ENCODE peak calls at places on chromosomes 13 and 19, in seven cellular contexts. Z is OCI-LY7, R is aorta, S is endothelial cell of umbilical vein, A is A673, L is cardiac muscle cell, O is heart left ventricle. C is an unnamed sample.

GRCh38 chr19:43707158-43707712 is 8.6 kb upstream of the IRGC start:
- DNase-seq in Z (no peak), S (no peak), L (no peak), A (no peak), O (no peak), R (no peak), C (no peak)

GRCh38 chr19:19749332-19750130 is 16.6 kb upstream of the ZNF14 start:
- DNase-seq in A (no peak), L (no peak), R (peak; percentile 61), O (no peak), S (no peak), Z (no peak), C (no peak)

GRCh38 chr19:41302624-41303351 is 7.2 kb upstream of the CCDC97 start:
- DNase-seq in L (no peak), O (no peak), S (no peak), R (peak; percentile 77), A (no peak), Z (no peak), C (peak; percentile 73)

GRCh38 chr13:96963786-96964475 is 30.3 kb downstream of the OXGR1 start:
- DNase-seq in O (no peak), Z (no peak), A (no peak), L (no peak), R (no peak), S (no peak), C (no peak)

GRCh38 chr13:74325106-74325505 is 190.9 kb upstream of the KLF12 start:
- DNase-seq in O (peak; percentile 39), L (peak; percentile 88), A (peak; percentile 18), R (no peak), Z (no peak), S (peak; percentile 59), C (peak; percentile 50)

GRCh38 chr19:4374451-4375163 is 25.7 kb downstream of the SH3GL1 start:
- DNase-seq in L (peak; percentile 84), S (peak; percentile 67), Z (no peak), A (no peak), O (peak; percentile 55), R (peak; percentile 96), C (peak; percentile 94)

GRCh38 chr19:35704218-35704617 is at the start of gene ZBTB32:
- DNase-seq in O (no peak), S (peak; percentile 76), Z (no peak), A (peak; percentile 76), R (no peak), L (peak; percentile 69), C (peak; percentile 61)

GRCh38 chr13:27168086-27168485 is 3.5 kb downstream of the USP12 start:
- DNase-seq in Z (no peak), L (no peak), R (no peak), S (peak; percentile 49), O (no peak), A (no peak), C (peak; percentile 62)

GRCh38 chr19:1577090-1577928 is 9.2 kb upstream of the MEX3D start:
- DNase-seq in O (no peak), S (no peak), L (no peak), A (no peak), Z (no peak), R (no peak), C (no peak)

GRCh38 chr19:19402656-19403372 is 2.7 kb upstream of the GATAD2A start:
- DNase-seq in S (no peak), R (no peak), O (no peak), L (peak; percentile 68), A (no peak), Z (no peak), C (no peak)

GRCh38 chr13:108561152-108561551 is 68.3 kb upstream of the MYO16 start:
- DNase-seq in A (no peak), S (no peak), L (no peak), Z (no peak), R (no peak), O (no peak), C (no peak)

GRCh38 chr13:40210865-40211585 is 455.4 kb downstream of the FOXO1 start:
- DNase-seq in L (no peak), A (no peak), Z (no peak), O (no peak), R (no peak), S (no peak), C (no peak)

GRCh38 chr13:102729560-102730275 is 34.9 kb upstream of the METTL21C start:
- DNase-seq in L (peak; percentile 87), A (peak; percentile 32), S (peak; percentile 94), R (no peak), O (no peak), Z (no peak), C (no peak)

GRCh38 chr13:19268331-19268730 is 86.7 kb upstream of the TUBA3C start:
- DNase-seq in R (no peak), O (no peak), S (no peak), L (no peak), Z (no peak), A (peak; percentile 12), C (no peak)

GRCh38 chr13:19266979-19267378 is 85.4 kb upstream of the TUBA3C start:
- DNase-seq in A (peak; percentile 95), S (no peak), R (no peak), L (no peak), O (no peak), Z (no peak), C (no peak)

GRCh38 chr13:19264711-19265110 is 83.1 kb upstream of the TUBA3C start:
- DNase-seq in S (no peak), Z (no peak), L (no peak), R (no peak), O (no peak), A (peak; percentile 81), C (no peak)

GRCh38 chr13:19267746-19268145 is 86.1 kb upstream of the TUBA3C start:
- DNase-seq in A (peak; percentile 89), O (no peak), L (no peak), S (no peak), R (no peak), Z (no peak), C (no peak)
- H3K9me3 ChIP-seq in A (peaks cover 3% of the 10 kb centered on the region), O (no peaks in the 10 kb centered on the region), L (no peaks in the 10 kb centered on the region), S (no peaks in the 10 kb centered on the region), R (peaks cover 2% of the 10 kb centered on the region), Z (no peaks in the 10 kb centered on the region), C (no peaks in the 10 kb centered on the region)

DNA sequence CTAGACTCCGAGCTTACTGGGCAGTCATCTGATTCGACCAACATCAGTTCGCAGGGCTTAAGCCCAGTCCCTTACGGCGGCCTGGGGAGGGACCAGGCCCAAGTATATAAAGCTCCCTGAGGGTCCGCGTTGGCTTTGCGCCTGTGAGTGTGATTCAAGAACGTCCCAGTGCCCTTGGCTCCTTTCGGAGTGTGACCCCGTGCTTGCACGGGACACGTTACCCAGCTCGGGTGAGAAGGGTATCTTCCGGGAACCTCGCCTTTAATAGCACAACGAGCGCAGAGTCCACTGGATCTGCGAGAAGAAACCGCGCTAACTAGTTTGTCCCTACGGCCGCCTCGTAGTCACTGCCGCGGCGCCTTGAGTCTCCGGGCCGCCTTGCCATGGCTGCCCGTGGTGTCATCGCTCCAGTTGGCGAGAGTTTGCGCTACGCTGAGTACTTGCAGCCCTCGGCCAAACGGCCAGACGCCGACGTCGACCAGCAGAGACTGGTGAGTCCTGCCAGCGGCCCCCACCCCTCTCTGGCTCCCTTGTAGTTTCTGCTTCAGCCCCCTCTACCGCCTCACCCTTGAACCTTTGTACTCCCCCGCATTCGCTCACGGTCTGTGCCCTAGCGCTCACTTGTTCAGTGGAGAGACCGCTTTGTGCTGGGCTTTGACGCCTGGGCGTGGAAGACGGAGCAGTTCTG is at the start of gene DNAJC15:
- DNase-seq in R (peak; percentile 97), O (peak; percentile 90), Z (peak; percentile 27), L (peak; percentile 86), A (peak; percentile 35), S (peak; percentile 91), C (peak; percentile 95)
- H3K4me3 ChIP-seq in R (peak within 1 kb of the TSS; percentile 24), O (peak within 1 kb of the TSS; percentile 40), Z (peak within 1 kb of the TSS; percentile 65), L (no peak within 1 kb of the TSS), A (peak within 1 kb of the TSS; percentile 37), S (peak within 1 kb of the TSS; percentile 70), C (peak within 1 kb of the TSS; percentile 97)

GRCh38 chr13:95191821-95192220 is 109.4 kb downstream of the ABCC4 start:
- DNase-seq in O (peak; percentile 72), R (peak; percentile 90), L (peak; percentile 89), A (peak; percentile 91), S (peak; percentile 78), Z (peak; percentile 74), C (peak; percentile 91)

GRCh38 chr13:95197548-95197947 is 103.7 kb downstream of the ABCC4 start:
- DNase-seq in O (no peak), S (peak; percentile 10), R (no peak), A (peak; percentile 48), Z (no peak), L (no peak), C (no peak)

GRCh38 chr13:95193509-95194230 is 107.6 kb downstream of the ABCC4 start:
- DNase-seq in R (no peak), O (no peak), Z (no peak), L (no peak), S (no peak), A (no peak), C (no peak)

GRCh38 chr13:95195146-95195545 is 106.1 kb downstream of the ABCC4 start:
- DNase-seq in A (peak; percentile 57), Z (no peak), O (no peak), L (no peak), R (no peak), S (no peak), C (no peak)

GRCh38 chr13:95192998-95193397 is 108.3 kb downstream of the ABCC4 start:
- DNase-seq in L (no peak), R (no peak), S (no peak), Z (no peak), A (no peak), O (no peak), C (peak; percentile 47)
- H3K27ac ChIP-seq in L (no peak overlapping the region), R (no peak overlapping the region), S (no peak overlapping the region), Z (no peak overlapping the region), A (peak overlapping the region; percentile 60), O (no peak overlapping the region), C (no peak overlapping the region)

GRCh38 chr19:57708641-57709354 is at the start of gene ZNF154:
- DNase-seq in S (peak; percentile 36), A (peak; percentile 50), Z (no peak), R (no peak), L (peak; percentile 86), O (peak; percentile 61), C (peak; percentile 70)
- H3K9me3 ChIP-seq in S (no peaks in the 10 kb centered on the region), A (peaks cover 35% of the 10 kb centered on the region), Z (no peaks in the 10 kb centered on the region), R (peaks cover 35% of the 10 kb centered on the region), L (no peaks in the 10 kb centered on the region), O (peaks cover 18% of the 10 kb centered on the region), C (peaks cover 4% of the 10 kb centered on the region)

DNA sequence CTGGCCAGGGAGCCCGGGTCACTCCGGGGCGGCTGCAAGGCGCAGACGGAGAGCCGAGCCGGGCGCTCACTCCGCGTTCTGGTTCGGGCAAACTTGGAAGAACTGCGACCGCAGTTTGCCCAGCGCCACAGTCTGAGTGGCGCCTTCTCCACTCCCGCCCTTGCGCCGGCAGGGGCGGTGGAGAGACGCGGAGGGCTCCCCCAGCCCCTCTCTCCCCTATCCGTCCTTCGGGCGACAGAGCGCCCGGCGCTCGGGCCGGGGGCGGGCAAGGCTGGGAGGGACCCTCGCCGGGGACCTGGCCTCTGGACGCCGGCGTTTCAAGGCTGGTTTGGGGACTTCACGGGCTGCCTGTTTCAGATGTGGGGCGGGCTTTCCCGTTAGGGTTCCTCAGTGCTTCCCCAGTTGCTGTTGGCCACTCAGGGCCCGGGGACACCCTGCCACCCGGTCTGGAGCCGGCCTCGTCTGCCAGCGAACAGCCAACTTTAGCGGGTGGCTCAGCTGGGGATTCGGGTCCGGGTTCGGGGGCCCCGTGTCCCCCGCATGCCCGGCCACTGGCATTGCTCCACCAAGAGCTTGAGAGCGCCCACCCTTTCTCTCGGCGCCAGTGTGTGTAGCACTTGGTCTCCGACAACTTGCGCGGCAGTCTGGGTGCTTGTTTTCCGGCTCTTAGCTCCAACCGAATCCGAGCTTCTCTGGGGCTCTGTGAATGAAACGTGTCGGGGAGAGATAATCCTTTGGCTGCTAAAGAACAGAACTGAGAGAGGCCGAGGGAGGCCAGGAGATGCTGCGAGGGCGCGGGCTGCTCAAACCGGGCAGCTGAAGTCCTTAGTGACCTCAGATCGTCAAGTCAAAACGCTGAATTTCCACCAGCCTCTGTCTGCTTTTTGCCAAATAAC is 1.5 kb downstream of the GPC6 start:
- DNase-seq in L (peak; percentile 93), O (peak; percentile 35), A (peak; percentile 95), S (no peak), R (peak; percentile 88), Z (no peak), C (peak; percentile 86)
- H3K4me3 ChIP-seq in L (peak overlapping the region; percentile 84), O (peak overlapping the region; percentile 33), A (peak overlapping the region; percentile 90), S (no peak overlapping the region), R (peak overlapping the region; percentile 77), Z (no peak overlapping the region), C (peak overlapping the region; percentile 46)

C was measured in right cardiac atrium.